ENCODE peak calls at places on chromosomes 16 and 17, in four cellular contexts. One of them, this sample, is unnamed.
A peak's percentile ranks its signal among the peaks of the same experiment; 100 is the strongest.

GRCh38 chr16:73036074-73036826 is 11.7 kb downstream of the ZFHX3 start:
- DNase-seq in hepatocyte: no peak
- DNase-seq in thoracic aorta: no peak
- DNase-seq in prostate gland: no peak
- DNase-seq in this sample: peak; percentile 81

GRCh38 chr16:11708421-11708820 is 34.2 kb downstream of the TXNDC11 start:
- DNase-seq in hepatocyte: no peak
- DNase-seq in thoracic aorta: no peak
- DNase-seq in prostate gland: no peak
- DNase-seq in this sample: no peak

GRCh38 chr16:1331712-1332617 is 1.5 kb upstream of the BAIAP3 start:
- DNase-seq in hepatocyte: peak; percentile 89
- DNase-seq in thoracic aorta: no peak
- DNase-seq in prostate gland: peak; percentile 58
- DNase-seq in this sample: peak; percentile 68

GRCh38 chr16:31745900-31746299 is 127.7 kb upstream of the ZNF267 start:
- DNase-seq in hepatocyte: no peak
- DNase-seq in thoracic aorta: no peak
- DNase-seq in prostate gland: no peak
- DNase-seq in this sample: no peak

GRCh38 chr17:36188891-36189306 is 7.7 kb downstream of the CCL3L1 start:
- DNase-seq in hepatocyte: no peak
- DNase-seq in thoracic aorta: no peak
- DNase-seq in prostate gland: no peak
- DNase-seq in this sample: no peak

GRCh38 chr16:27188633-27189032 is 14.7 kb upstream of the KDM8 start:
- DNase-seq in hepatocyte: no peak
- DNase-seq in thoracic aorta: no peak
- DNase-seq in prostate gland: no peak
- DNase-seq in this sample: no peak

GRCh38 chr16:154223-155030 is 2.0 kb downstream of the HBZ start:
- DNase-seq in hepatocyte: no peak
- DNase-seq in thoracic aorta: no peak
- DNase-seq in prostate gland: no peak
- DNase-seq in this sample: peak; percentile 53

GRCh38 chr17:83009414-83010322 is 69.7 kb upstream of the METRNL start:
- DNase-seq in hepatocyte: no peak
- DNase-seq in thoracic aorta: no peak
- DNase-seq in prostate gland: no peak
- DNase-seq in this sample: no peak

GRCh38 chr17:75645501-75645888 is 12.3 kb downstream of the SMIM5 start:
- DNase-seq in hepatocyte: peak; percentile 93
- DNase-seq in thoracic aorta: no peak
- DNase-seq in prostate gland: peak; percentile 58
- DNase-seq in this sample: peak; percentile 78

GRCh38 chr17:62048262-62048661 is 16.8 kb downstream of the MED13 start:
- DNase-seq in hepatocyte: no peak
- DNase-seq in thoracic aorta: no peak
- DNase-seq in prostate gland: no peak
- DNase-seq in this sample: no peak

GRCh38 chr17:34624767-34625389 is 45.5 kb downstream of the TMEM132E start:
- DNase-seq in hepatocyte: no peak
- DNase-seq in thoracic aorta: no peak
- DNase-seq in prostate gland: no peak
- DNase-seq in this sample: no peak

GRCh38 chr16:11398851-11399250 is 53.6 kb downstream of the RMI2 start:
- DNase-seq in hepatocyte: no peak
- DNase-seq in thoracic aorta: no peak
- DNase-seq in prostate gland: no peak
- DNase-seq in this sample: peak; percentile 12

GRCh38 chr17:79560527-79560926 is 50.3 kb downstream of the RBFOX3 start:
- DNase-seq in hepatocyte: no peak
- DNase-seq in thoracic aorta: no peak
- DNase-seq in prostate gland: no peak
- DNase-seq in this sample: no peak

GRCh38 chr17:46875849-46876352 is 24.5 kb downstream of the WNT9B start:
- DNase-seq in hepatocyte: no peak
- DNase-seq in thoracic aorta: no peak
- DNase-seq in prostate gland: no peak
- DNase-seq in this sample: no peak

GRCh38 chr16:85126383-85126730 is 14.1 kb upstream of the CIBAR2 start:
- DNase-seq in hepatocyte: no peak
- DNase-seq in thoracic aorta: no peak
- DNase-seq in prostate gland: no peak
- DNase-seq in this sample: no peak

GRCh38 chr16:85124636-85125346 is 12.5 kb upstream of the CIBAR2 start:
- DNase-seq in hepatocyte: no peak
- DNase-seq in thoracic aorta: no peak
- DNase-seq in prostate gland: no peak
- DNase-seq in this sample: no peak

GRCh38 chr16:85123891-85124635 is 11.8 kb upstream of the CIBAR2 start:
- DNase-seq in hepatocyte: peak; percentile 41
- DNase-seq in thoracic aorta: peak; percentile 64
- DNase-seq in prostate gland: no peak
- DNase-seq in this sample: peak; percentile 36

GRCh38 chr16:85126731-85127662 is 14.7 kb upstream of the CIBAR2 start:
- DNase-seq in hepatocyte: peak; percentile 73
- DNase-seq in thoracic aorta: no peak
- DNase-seq in prostate gland: no peak
- DNase-seq in this sample: no peak

DNA sequence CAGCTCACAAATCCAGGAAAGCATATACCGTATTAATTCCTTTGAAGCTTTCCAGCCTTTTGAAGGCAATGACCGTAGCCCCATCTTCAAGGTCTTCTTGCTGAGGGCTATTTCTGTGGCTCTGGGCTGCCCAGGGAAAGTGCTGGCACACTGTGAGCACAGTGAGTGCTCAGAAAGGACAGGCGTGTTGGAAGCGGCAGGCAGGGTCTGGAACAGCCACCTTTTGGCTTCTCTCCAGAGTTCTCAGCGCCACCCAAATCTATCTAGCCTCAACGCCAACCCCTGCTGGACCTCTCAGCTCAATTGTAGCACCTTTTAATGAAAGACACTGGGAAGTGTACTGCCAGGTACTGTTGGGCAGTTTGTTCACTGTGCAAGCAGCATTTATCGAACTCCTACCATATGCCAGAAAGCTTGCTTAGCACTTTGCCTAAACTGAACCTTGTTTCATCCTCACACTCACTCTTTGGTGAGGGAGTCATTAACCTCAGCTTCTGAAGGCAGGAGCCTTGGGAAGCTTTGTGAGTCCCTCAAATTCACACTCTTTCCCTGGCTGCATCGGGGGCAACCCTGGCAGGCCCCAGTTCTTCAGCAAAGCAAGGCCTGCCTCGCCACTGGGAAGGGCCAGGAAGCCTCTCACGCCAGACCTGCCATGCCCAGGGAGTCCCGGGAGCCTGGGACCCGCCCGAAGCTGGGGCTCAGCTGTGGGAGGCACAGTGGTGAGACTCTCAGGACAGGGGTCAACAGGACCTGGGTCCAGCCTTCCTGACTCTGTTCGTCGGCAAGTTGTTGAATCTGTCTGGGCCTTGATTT is 13.5 kb upstream of the CIBAR2 start:
- DNase-seq in hepatocyte: no peak
- DNase-seq in thoracic aorta: no peak
- DNase-seq in prostate gland: no peak
- DNase-seq in this sample: no peak
- H3K4me3 ChIP-seq in hepatocyte: no peak overlapping the region
- H3K4me3 ChIP-seq in thoracic aorta: no peak overlapping the region
- H3K4me3 ChIP-seq in prostate gland: no peak overlapping the region
- H3K4me3 ChIP-seq in this sample: no peak overlapping the region

GRCh38 chr17:78172284-78173024 is 4.1 kb downstream of the SYNGR2 start:
- DNase-seq in hepatocyte: no peak
- DNase-seq in thoracic aorta: no peak
- DNase-seq in prostate gland: no peak
- DNase-seq in this sample: no peak
- H3K4me1 ChIP-seq in hepatocyte: peaks cover 20% of the 10 kb centered on the region
- H3K4me1 ChIP-seq in thoracic aorta: peaks cover 81% of the 10 kb centered on the region
- H3K4me1 ChIP-seq in prostate gland: peaks cover 18% of the 10 kb centered on the region
- H3K4me1 ChIP-seq in this sample: peaks cover 25% of the 10 kb centered on the region

DNA sequence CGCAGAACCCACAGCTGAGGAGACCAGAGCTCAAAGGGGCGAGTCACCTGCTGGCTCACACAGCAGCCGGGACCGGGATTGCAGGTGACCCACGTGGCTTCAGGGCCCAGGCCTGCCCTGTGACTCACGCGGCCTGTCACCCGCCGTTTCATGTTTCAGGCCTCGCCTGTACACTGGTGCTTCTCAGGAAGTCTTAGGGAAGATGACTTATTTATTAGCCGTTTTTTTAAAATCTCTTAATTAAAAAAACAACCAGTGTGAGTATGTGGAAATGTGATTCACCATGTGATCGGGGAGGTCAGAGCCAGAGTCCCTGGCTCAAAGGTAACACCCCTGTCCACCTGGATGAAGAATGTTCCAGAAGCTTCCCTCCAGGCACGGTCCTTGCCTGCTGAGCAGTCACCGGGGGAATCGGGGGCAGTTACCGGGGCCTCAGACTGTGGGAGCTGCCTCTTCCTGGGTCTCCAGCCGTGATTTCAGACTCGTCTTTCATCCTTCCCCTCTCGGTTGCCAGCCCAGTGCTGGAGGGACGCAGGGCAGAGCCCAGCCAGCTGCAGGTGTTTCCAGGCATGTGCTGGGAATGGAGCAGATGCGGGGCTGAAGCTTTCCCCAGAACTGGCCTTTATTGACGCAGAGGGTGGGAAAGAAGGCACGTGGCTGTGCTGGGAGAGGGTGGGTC is 49.3 kb downstream of the CMIP start:
- DNase-seq in hepatocyte: peak; percentile 88
- DNase-seq in thoracic aorta: no peak
- DNase-seq in prostate gland: peak; percentile 82
- DNase-seq in this sample: peak; percentile 81
- H3K9me3 ChIP-seq in hepatocyte: no peaks in the 10 kb centered on the region
- H3K9me3 ChIP-seq in thoracic aorta: no peaks in the 10 kb centered on the region
- H3K9me3 ChIP-seq in prostate gland: no peaks in the 10 kb centered on the region
- H3K9me3 ChIP-seq in this sample: no peaks in the 10 kb centered on the region

DNA sequence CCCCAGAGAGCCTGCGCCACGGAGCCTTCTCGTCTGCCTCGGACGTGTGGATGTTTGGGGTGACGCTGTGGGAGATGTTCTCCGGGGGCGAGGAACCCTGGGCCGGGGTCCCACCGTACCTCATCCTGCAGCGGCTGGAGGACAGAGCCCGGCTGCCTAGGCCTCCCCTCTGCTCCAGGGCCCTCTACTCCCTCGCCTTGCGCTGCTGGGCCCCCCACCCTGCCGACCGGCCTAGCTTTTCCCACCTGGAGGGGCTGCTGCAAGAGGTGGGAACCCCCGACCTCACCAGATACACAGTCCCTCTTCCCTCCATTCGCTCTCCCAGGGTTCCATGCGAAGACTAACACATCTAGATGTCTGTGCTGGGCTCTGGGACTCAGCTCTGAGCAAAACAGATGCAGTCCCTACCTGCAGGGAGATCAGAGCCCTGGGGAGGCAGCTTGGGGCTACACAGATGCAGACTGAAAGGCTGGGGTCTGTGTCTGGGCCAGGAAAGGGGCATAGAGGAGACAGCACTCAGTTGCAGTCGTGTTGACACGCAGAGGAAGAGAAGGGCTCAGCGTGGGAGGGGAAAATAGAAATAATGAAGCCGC is 3.7 kb downstream of the TNK1 start:
- DNase-seq in hepatocyte: no peak
- DNase-seq in thoracic aorta: no peak
- DNase-seq in prostate gland: no peak
- DNase-seq in this sample: no peak
- H3K4me3 ChIP-seq in hepatocyte: no peak overlapping the region
- H3K4me3 ChIP-seq in thoracic aorta: peak overlapping the region; percentile 73
- H3K4me3 ChIP-seq in prostate gland: no peak overlapping the region
- H3K4me3 ChIP-seq in this sample: no peak overlapping the region

GRCh38 chr17:7043544-7044268 is at the start of gene SLC16A11:
- DNase-seq in hepatocyte: peak; percentile 78
- DNase-seq in thoracic aorta: no peak
- DNase-seq in prostate gland: no peak
- DNase-seq in this sample: peak; percentile 56
- H3K4me1 ChIP-seq in hepatocyte: peaks cover 19% of the 10 kb centered on the region
- H3K4me1 ChIP-seq in thoracic aorta: peaks cover 38% of the 10 kb centered on the region
- H3K4me1 ChIP-seq in prostate gland: peaks cover 25% of the 10 kb centered on the region
- H3K4me1 ChIP-seq in this sample: peaks cover 8% of the 10 kb centered on the region

DNA sequence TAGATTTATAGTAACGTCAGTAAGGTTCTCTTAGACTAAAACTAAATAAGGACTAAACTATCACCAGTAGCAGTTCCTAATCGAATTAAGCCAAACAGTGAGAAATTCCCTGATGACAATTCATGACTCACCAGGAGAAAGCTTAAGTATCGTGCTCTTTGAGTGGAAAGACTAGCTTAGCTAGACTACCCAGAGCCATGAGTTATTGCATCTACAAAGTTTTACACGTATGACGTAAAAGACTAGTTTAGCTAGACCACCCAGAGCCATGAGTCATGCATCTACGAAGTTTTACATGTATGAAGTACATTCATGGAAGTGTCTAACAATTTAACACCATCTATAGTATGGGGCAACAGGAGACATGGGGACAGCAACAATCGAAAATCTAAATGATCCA is 36.6 kb downstream of the UBE2G1 start:
- DNase-seq in hepatocyte: peak; percentile 49
- DNase-seq in thoracic aorta: no peak
- DNase-seq in prostate gland: no peak
- DNase-seq in this sample: no peak
- H3K9me3 ChIP-seq in hepatocyte: peaks cover 5% of the 10 kb centered on the region
- H3K9me3 ChIP-seq in thoracic aorta: no peaks in the 10 kb centered on the region
- H3K9me3 ChIP-seq in prostate gland: no peaks in the 10 kb centered on the region
- H3K9me3 ChIP-seq in this sample: no peaks in the 10 kb centered on the region

DNA sequence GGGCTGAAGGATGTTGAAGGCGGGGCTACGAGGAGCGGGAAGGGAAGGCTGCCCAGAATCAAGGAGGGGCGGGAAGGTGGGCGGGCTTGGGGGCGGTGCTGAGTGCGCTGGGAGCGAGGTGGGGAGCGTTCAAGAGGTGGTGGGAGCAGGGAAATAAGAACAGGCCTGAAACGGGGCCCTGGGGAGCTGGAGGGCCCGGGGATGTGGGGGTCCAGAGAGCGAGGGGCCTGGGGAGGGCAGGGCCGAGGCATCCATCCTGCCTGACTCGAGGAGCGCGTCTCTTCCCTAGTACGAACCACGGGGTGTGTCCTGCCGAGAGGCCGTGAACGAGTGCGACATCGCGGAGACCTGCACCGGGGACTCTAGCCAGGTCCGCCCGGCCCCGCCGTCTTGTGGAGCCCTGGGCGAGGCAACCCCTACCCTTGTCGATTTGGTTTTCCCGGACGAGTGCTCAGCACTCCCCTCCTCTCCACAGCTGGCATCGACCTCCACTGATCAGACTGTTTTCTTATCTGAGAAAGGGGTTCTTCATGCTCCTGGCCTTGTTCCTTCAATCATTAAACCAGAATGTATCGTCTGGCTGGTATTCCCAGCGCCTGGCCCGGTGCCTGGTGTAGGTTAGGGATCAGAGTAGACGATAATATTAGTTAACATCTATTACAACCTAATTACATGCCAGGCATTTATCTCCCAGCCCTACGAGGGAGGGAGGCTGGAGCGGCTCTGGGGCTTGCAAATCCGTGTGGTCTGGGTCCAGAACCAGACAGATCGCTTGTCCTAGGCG is 17.2 kb downstream of the ADAM11 start:
- DNase-seq in hepatocyte: peak; percentile 99
- DNase-seq in thoracic aorta: no peak
- DNase-seq in prostate gland: no peak
- DNase-seq in this sample: peak; percentile 100
- H3K4me3 ChIP-seq in hepatocyte: peak overlapping the region; percentile 26
- H3K4me3 ChIP-seq in thoracic aorta: peak overlapping the region; percentile 75
- H3K4me3 ChIP-seq in prostate gland: peak overlapping the region; percentile 36
- H3K4me3 ChIP-seq in this sample: peak overlapping the region; percentile 84

GRCh38 chr17:77332034-77332971 is 191.5 kb downstream of the SEC14L1 start:
- DNase-seq in hepatocyte: no peak
- DNase-seq in thoracic aorta: no peak
- DNase-seq in prostate gland: no peak
- DNase-seq in this sample: no peak
- H3K4me1 ChIP-seq in hepatocyte: peaks cover 23% of the 10 kb centered on the region
- H3K4me1 ChIP-seq in thoracic aorta: peaks cover 10% of the 10 kb centered on the region
- H3K4me1 ChIP-seq in prostate gland: no peaks in the 10 kb centered on the region
- H3K4me1 ChIP-seq in this sample: peaks cover 15% of the 10 kb centered on the region